ENCODE peak calls at places on chromosomes 11 and 22, in four cellular contexts. B is K562, X is A549, W is Peyer's patch. M is an unnamed sample.
A peak's percentile ranks its signal among the peaks of the same experiment; 100 is the strongest.

GRCh38 chr22:27250418-27250817 is 551.1 kb downstream of the MN1 start:
- DNase-seq in B (no peak), X (no peak), W (no peak), M (no peak)

GRCh38 chr11:12540913-12541587 is 133.2 kb upstream of the TEAD1 start:
- DNase-seq in B (no peak), X (peak; percentile 34), W (no peak), M (no peak)

GRCh38 chr11:14908214-14908880 is 16.3 kb upstream of the CYP2R1 start:
- DNase-seq in B (peak; percentile 49), X (peak; percentile 64), W (peak; percentile 39), M (peak; percentile 27)

GRCh38 chr11:77436501-77436900 is 37.4 kb downstream of the PAK1 start:
- DNase-seq in B (no peak), X (no peak), W (no peak), M (no peak)

GRCh38 chr11:102155676-102156075 is 45.4 kb downstream of the YAP1 start:
- DNase-seq in B (no peak), X (no peak), W (no peak), M (no peak)

GRCh38 chr11:3888210-3888609 is 32.7 kb downstream of the STIM1 start:
- DNase-seq in B (no peak), X (no peak), W (no peak), M (no peak)

GRCh38 chr22:39241632-39242388 is 3.0 kb downstream of the PDGFB start:
- DNase-seq in B (no peak), X (no peak), W (peak; percentile 30), M (no peak)

GRCh38 chr11:120710354-120711187 is 199.0 kb downstream of the GRIK4 start:
- DNase-seq in B (no peak), X (no peak), W (peak; percentile 22), M (peak; percentile 44)

GRCh38 chr11:124867700-124868099 is 2.5 kb downstream of the ROBO3 start:
- DNase-seq in B (peak; percentile 50), X (peak; percentile 40), W (no peak), M (no peak)

GRCh38 chr11:116272181-116272789 is 500.5 kb downstream of the BUD13 start:
- DNase-seq in B (no peak), X (no peak), W (no peak), M (no peak)

GRCh38 chr11:83072689-83073242 is 1.1 kb upstream of the RAB30 start:
- DNase-seq in B (no peak), X (no peak), W (no peak), M (no peak)

GRCh38 chr11:31799036-31799793 is 11.9 kb downstream of the PAX6 start:
- DNase-seq in B (no peak), X (no peak), W (no peak), M (no peak)

GRCh38 chr11:11843233-11843632 is 1.5 kb downstream of the USP47 start:
- DNase-seq in B (no peak), X (peak; percentile 33), W (no peak), M (no peak)

GRCh38 chr11:74534216-74534615 is 40.7 kb upstream of the LIPT2 start:
- DNase-seq in B (no peak), X (no peak), W (no peak), M (no peak)

GRCh38 chr11:2885676-2886081 is at the start of gene CDKN1C:
- DNase-seq in B (peak; percentile 93), X (peak; percentile 71), W (peak; percentile 80), M (peak; percentile 92)

GRCh38 chr11:61157743-61158142 is 3.5 kb downstream of the VPS37C start:
- DNase-seq in B (no peak), X (no peak), W (no peak), M (no peak)

GRCh38 chr22:36644333-36644757 is 59.2 kb downstream of the CACNG2 start:
- DNase-seq in B (peak; percentile 54), X (peak; percentile 69), W (no peak), M (peak; percentile 74)

GRCh38 chr11:107457205-107457557 is 444 bp downstream of the CWF19L2 start:
- DNase-seq in B (no peak), X (no peak), W (no peak), M (no peak)

GRCh38 chr22:37176464-37177061 is 11.5 kb downstream of the C1QTNF6 start:
- DNase-seq in B (peak; percentile 25), X (no peak), W (peak; percentile 53), M (peak; percentile 85)

GRCh38 chr11:57358543-57358961 is 20.4 kb downstream of the P2RX3 start:
- DNase-seq in B (no peak), X (peak; percentile 84), W (no peak), M (no peak)

GRCh38 chr11:92845390-92846185 is 123.9 kb upstream of the MTNR1B start:
- DNase-seq in B (no peak), X (no peak), W (no peak), M (no peak)

GRCh38 chr11:113085446-113085845 is 124.2 kb downstream of the NCAM1 start:
- DNase-seq in B (no peak), X (no peak), W (no peak), M (no peak)

GRCh38 chr11:121669422-121669821 is 216.7 kb upstream of the SORL1-AS1 start:
- DNase-seq in B (no peak), X (no peak), W (no peak), M (no peak)

GRCh38 chr11:1300569-1301187 is 8.8 kb downstream of the TOLLIP start:
- DNase-seq in B (no peak), X (no peak), W (peak; percentile 8), M (no peak)

GRCh38 chr11:129346916-129347315 is 28.7 kb upstream of the BARX2 start:
- DNase-seq in B (no peak), X (no peak), W (no peak), M (no peak)

GRCh38 chr11:94325681-94326080 is 21.3 kb downstream of the IZUMO1R start:
- DNase-seq in B (peak; percentile 60), X (peak; percentile 50), W (no peak), M (no peak)

GRCh38 chr11:75717608-75718403 is at the start of gene MOGAT2:
- DNase-seq in B (no peak), X (no peak), W (no peak), M (no peak)

GRCh38 chr11:75267171-75267970 is 26.8 kb downstream of the TPBGL start:
- DNase-seq in B (peak; percentile 63), X (no peak), W (no peak), M (no peak)

GRCh38 chr11:98772799-98773198 is 247.9 kb upstream of the CNTN5 start:
- DNase-seq in B (no peak), X (no peak), W (no peak), M (no peak)

GRCh38 chr11:95680169-95680929 is 109.2 kb downstream of the FAM76B start:
- DNase-seq in B (no peak), X (peak; percentile 16), W (no peak), M (no peak)

GRCh38 chr11:12587333-12587997 is 86.8 kb upstream of the TEAD1 start:
- DNase-seq in B (no peak), X (no peak), W (no peak), M (no peak)

GRCh38 chr11:5575159-5575558 is 5.5 kb upstream of the OR52B6 start:
- DNase-seq in B (no peak), X (no peak), W (no peak), M (no peak)

GRCh38 chr11:75743711-75744563 is 24.6 kb upstream of the DGAT2 start:
- DNase-seq in B (peak; percentile 59), X (no peak), W (no peak), M (no peak)

GRCh38 chr22:43925433-43926348 is 2.1 kb downstream of the PNPLA3 start:
- DNase-seq in B (no peak), X (no peak), W (no peak), M (no peak)

GRCh38 chr11:64842366-64842759 is 2.1 kb downstream of the CDC42BPG start:
- DNase-seq in B (no peak), X (no peak), W (no peak), M (no peak)
- H3K27ac ChIP-seq in B (peak overlapping the region; percentile 61), X (peak overlapping the region; percentile 78), W (no peak overlapping the region), M (peak overlapping the region; percentile 40)

GRCh38 chr11:6925007-6925577 is 1.1 kb upstream of the ZNF215 start:
- DNase-seq in B (no peak), X (no peak), W (no peak), M (no peak)

GRCh38 chr11:6925636-6926207 is 504 bp upstream of the ZNF215 start:
- DNase-seq in B (peak; percentile 25), X (no peak), W (no peak), M (no peak)

GRCh38 chr11:6926208-6927029 is at the start of gene ZNF215:
- DNase-seq in B (peak; percentile 94), X (peak; percentile 76), W (peak; percentile 73), M (peak; percentile 57)

GRCh38 chr11:6928916-6929315 is 2.7 kb downstream of the ZNF215 start:
- DNase-seq in B (no peak), X (no peak), W (no peak), M (no peak)

GRCh38 chr11:6927030-6927617 is 898 bp downstream of the ZNF215 start:
- DNase-seq in B (no peak), X (no peak), W (peak; percentile 41), M (no peak)
- TF ChIP-seq POLR2A in B (no peak), X (no peak), W (no peak), M (no peak)

DNA sequence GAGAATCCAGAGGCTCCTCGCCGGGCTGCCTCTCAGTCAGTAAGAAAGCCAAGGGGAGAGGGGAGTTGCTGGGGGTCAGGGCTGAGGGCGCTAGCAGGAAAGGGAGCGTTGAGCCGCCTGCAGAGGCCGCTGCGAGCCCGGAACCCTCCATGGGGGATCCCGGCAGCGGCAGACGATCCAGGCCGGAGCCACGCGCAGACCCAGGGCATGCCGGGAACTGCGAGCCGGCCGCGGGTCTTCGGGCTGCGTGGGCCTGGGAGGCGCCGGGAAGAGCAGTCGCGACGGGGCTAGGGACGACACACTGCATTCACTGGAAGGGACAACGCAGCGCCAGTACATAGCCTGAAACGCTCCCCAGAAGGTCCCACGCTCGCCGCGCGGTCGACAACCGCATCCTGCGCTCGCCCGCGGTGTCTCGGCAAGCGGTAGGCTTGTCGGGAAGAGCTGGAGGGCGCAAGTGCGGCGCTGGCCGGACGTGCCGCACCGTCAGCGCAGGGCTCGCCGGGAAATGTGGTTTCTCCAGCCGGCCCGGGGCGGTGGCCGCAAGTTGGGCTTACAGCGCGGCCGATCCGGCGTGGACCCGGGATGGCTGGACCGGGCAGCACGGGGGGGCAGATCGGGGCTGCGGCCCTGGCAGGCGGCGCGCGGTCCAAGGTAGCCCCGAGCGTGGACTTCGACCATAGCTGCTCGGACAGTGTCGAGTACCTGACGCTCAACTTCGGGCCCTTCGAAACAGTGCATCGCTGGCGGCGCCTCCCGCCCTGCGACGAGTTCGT is at the start of gene LZTR1:
- DNase-seq in B (peak; percentile 100), X (peak; percentile 75), W (peak; percentile 84), M (peak; percentile 84)
- H3K27ac ChIP-seq in B (peak within 1 kb of the TSS; percentile 86), X (peak within 1 kb of the TSS; percentile 92), W (peak within 1 kb of the TSS; percentile 97), M (peak within 1 kb of the TSS; percentile 57)

GRCh38 chr11:67470337-67471002 is 1.4 kb upstream of the TMEM134 start:
- DNase-seq in B (no peak), X (no peak), W (no peak), M (no peak)

GRCh38 chr11:67468056-67468455 is 995 bp downstream of the TMEM134 start:
- DNase-seq in B (no peak), X (no peak), W (no peak), M (peak; percentile 70)

GRCh38 chr11:67466962-67467771 is 1.9 kb downstream of the TMEM134 start:
- DNase-seq in B (no peak), X (no peak), W (no peak), M (no peak)

GRCh38 chr11:67468509-67468834 is 579 bp downstream of the TMEM134 start:
- DNase-seq in B (no peak), X (no peak), W (no peak), M (no peak)

GRCh38 chr11:67468835-67469811 is at the start of gene TMEM134:
- DNase-seq in B (peak; percentile 94), X (peak; percentile 94), W (peak; percentile 93), M (peak; percentile 96)
- TF ChIP-seq POLR2A in B (peak; percentile 82), X (peak; percentile 73), W (peak; percentile 78), M (peak; percentile 88)

M was measured in adrenal gland.